ENCODE peak calls at places on chromosome 1, in seven cellular contexts. A is DMS 273 treated with DMSO at 0.1 percent for 48 hours, V is astrocyte of the spinal cord, Z is T follicular helper cell, W is heart right ventricle, F is activated T-cell treated with anti-CD3 and anti-CD28 coated beads for 48 hours, N is astrocyte of the cerebellum. D is an unnamed sample.

GRCh38 chr1:160371691-160372208 is 4.9 kb downstream of the NHLH1 start:
- DNase-seq in N (no peak), F (no peak), A (no peak), V (no peak), W (no peak), Z (no peak), D (no peak)

GRCh38 chr1:93140106-93140505 is 40.1 kb downstream of the TMED5 start:
- DNase-seq in A (no peak), F (no peak), V (no peak), N (no peak), W (no peak), Z (no peak), D (no peak)

GRCh38 chr1:1370771-1371300 is 4.2 kb downstream of the AURKAIP1 start:
- DNase-seq in W (no peak), V (no peak), N (no peak), Z (no peak), F (no peak), A (no peak), D (no peak)

GRCh38 chr1:902023-902422 is 21.7 kb upstream of the SAMD11 start:
- DNase-seq in F (no peak), Z (no peak), A (no peak), N (no peak), W (no peak), V (no peak), D (no peak)

GRCh38 chr1:211527006-211527405 is 35.0 kb upstream of the RD3 start:
- DNase-seq in V (no peak), F (no peak), N (no peak), Z (no peak), A (no peak), W (no peak), D (no peak)

GRCh38 chr1:236129315-236129714 is 13.0 kb upstream of the GPR137B start:
- DNase-seq in A (no peak), N (no peak), Z (no peak), W (no peak), F (no peak), V (no peak), D (no peak)

GRCh38 chr1:55088413-55088812 is 49.1 kb downstream of the PCSK9 start:
- DNase-seq in N (no peak), W (no peak), F (no peak), A (no peak), Z (no peak), V (no peak), D (no peak)

GRCh38 chr1:56811331-56811730 is 7.9 kb downstream of the FYB2 start:
- DNase-seq in Z (no peak), V (no peak), F (no peak), A (no peak), N (no peak), W (no peak), D (no peak)